ENCODE peak calls at places on chromosomes 5 and 9, in ten cellular contexts. G is mesothelial cell of epicardium, J is NB4, K is activated T-cell treated with anti-CD3 and anti-CD28 coated beads for 1 hour, X is breast epithelium, S is K562, Q is cardiac muscle cell, A is astrocyte of the hippocampus, L is kidney glomerular epithelial cell, W is uterus. T is an unnamed sample.

GRCh38 chr5:157511656-157512644 is 51.9 kb downstream of the NIPAL4 start:
- DNase-seq in G (no peak), J (peak), K (no peak), X (peak), S (peak), Q (no peak), A (peak), L (peak), W (peak), T (peak)

GRCh38 chr9:133458643-133459312 is 1.0 kb upstream of the CACFD1 start:
- DNase-seq in G (no peak), J (peak), K (no peak), X (no peak), S (no peak), Q (no peak), A (no peak), L (no peak), W (no peak), T (no peak)

GRCh38 chr9:89635007-89635742 is 30.4 kb downstream of the GADD45G start:
- DNase-seq in G (no peak), J (no peak), K (no peak), X (peak), S (no peak), Q (no peak), A (peak), L (peak), W (peak), T (peak)

GRCh38 chr9:12464910-12465512 is 228.2 kb upstream of the TYRP1 start:
- DNase-seq in G (no peak), J (peak), K (no peak), X (no peak), S (peak), Q (peak), A (peak), L (peak), W (no peak), T (peak)

GRCh38 chr9:127796225-127796813 is 6.4 kb upstream of the FPGS start:
- DNase-seq in G (no peak), J (peak), K (no peak), X (no peak), S (no peak), Q (no peak), A (peak), L (no peak), W (peak), T (peak)

GRCh38 chr5:107104774-107105050 is 566.0 kb downstream of the EFNA5 start:
- DNase-seq in G (no peak), J (no peak), K (no peak), X (no peak), S (no peak), Q (peak), A (no peak), L (peak), W (no peak), T (no peak)

GRCh38 chr5:149062371-149063016 is 368 bp downstream of the SH3TC2 start:
- DNase-seq in G (no peak), J (peak), K (no peak), X (no peak), S (no peak), Q (no peak), A (peak), L (peak), W (peak), T (peak)

GRCh38 chr5:179294131-179294780 is 51.0 kb downstream of the ADAMTS2 start:
- DNase-seq in G (no peak), J (no peak), K (no peak), X (no peak), S (no peak), Q (no peak), A (no peak), L (no peak), W (no peak), T (peak)

GRCh38 chr5:671459-672328 is 21.5 kb downstream of the TPPP start:
- DNase-seq in G (peak), J (peak), K (peak), X (peak), S (peak), Q (peak), A (peak), L (no peak), W (peak), T (peak)

GRCh38 chr5:68646142-68646541 is 430.6 kb downstream of the PIK3R1 start:
- DNase-seq in G (no peak), J (no peak), K (no peak), X (no peak), S (no peak), Q (no peak), A (peak), L (no peak), W (no peak), T (peak)

GRCh38 chr5:1963358-1963757 is 80.6 kb upstream of the IRX4 start:
- DNase-seq in G (no peak), J (no peak), K (no peak), X (no peak), S (no peak), Q (no peak), A (no peak), L (no peak), W (no peak), T (no peak)

GRCh38 chr5:103657301-103657700 is 94.7 kb upstream of the NUDT12 start:
- DNase-seq in G (no peak), J (no peak), K (no peak), X (no peak), S (no peak), Q (no peak), A (no peak), L (no peak), W (no peak), T (no peak)

GRCh38 chr9:4741365-4742031 is 496 bp upstream of the AK3 start:
- DNase-seq in G (peak), J (no peak), K (peak), X (no peak), S (peak), Q (peak), A (peak), L (no peak), W (peak), T (no peak)

GRCh38 chr9:124812401-124813016 is 35.6 kb downstream of the OLFML2A start:
- DNase-seq in G (peak), J (peak), K (no peak), X (no peak), S (peak), Q (no peak), A (peak), L (peak), W (peak), T (peak)

GRCh38 chr5:34820593-34820992 is 18.4 kb upstream of the TTC23L start:
- DNase-seq in G (no peak), J (no peak), K (no peak), X (no peak), S (no peak), Q (no peak), A (no peak), L (no peak), W (no peak), T (no peak)

GRCh38 chr9:72579880-72580570 is 58.6 kb downstream of the TMC1 start:
- DNase-seq in G (no peak), J (no peak), K (no peak), X (no peak), S (peak), Q (no peak), A (no peak), L (no peak), W (no peak), T (peak)

T was measured in EH.